ENCODE peak calls at places on chromosomes 16 and 17, in nine cellular contexts. T, F, Z, E, W, H, Y, O and M are unnamed samples.

GRCh38 chr17:3636908-3637373 is 381 bp downstream of the CTNS start:
- DNase-seq in T (no peak), F (no peak), Z (no peak), E (no peak), W (no peak), H (no peak), Y (no peak), O (no peak), M (no peak)

GRCh38 chr17:57860414-57860999 is 10.7 kb upstream of the MRPS23 start:
- DNase-seq in T (no peak), F (no peak), Z (no peak), E (no peak), W (no peak), H (no peak), Y (no peak), O (no peak), M (no peak)

GRCh38 chr16:87057291-87057881 is 259.8 kb downstream of the C16orf95 start:
- DNase-seq in T (peak; percentile 35), F (no peak), Z (no peak), E (no peak), W (no peak), H (no peak), Y (no peak), O (no peak), M (no peak)

GRCh38 chr16:75244225-75244792 is 7.1 kb downstream of the BCAR1 start:
- DNase-seq in T (no peak), F (no peak), Z (no peak), E (no peak), W (peak; percentile 67), H (peak; percentile 75), Y (peak; percentile 79), O (no peak), M (no peak)

GRCh38 chr16:74186589-74186988 is 110.0 kb upstream of the PSMD7 start:
- DNase-seq in T (no peak), F (no peak), Z (no peak), E (no peak), W (no peak), H (no peak), Y (no peak), O (no peak), M (no peak)

GRCh38 chr16:88566158-88566557 is 4.0 kb upstream of the ZC3H18 start:
- DNase-seq in T (peak; percentile 34), F (no peak), Z (no peak), E (no peak), W (no peak), H (peak; percentile 3), Y (no peak), O (no peak), M (no peak)

GRCh38 chr17:50087912-50088405 is 7.2 kb upstream of the PDK2 start:
- DNase-seq in T (no peak), F (no peak), Z (no peak), E (peak; percentile 62), W (no peak), H (peak; percentile 54), Y (no peak), O (no peak), M (no peak)

GRCh38 chr17:72977768-72978417 is 114.6 kb downstream of the SLC39A11 start:
- DNase-seq in T (peak; percentile 83), F (peak; percentile 65), Z (no peak), E (peak; percentile 27), W (peak; percentile 60), H (no peak), Y (no peak), O (no peak), M (no peak)

GRCh38 chr16:4501071-4501478 is 24.9 kb downstream of the HMOX2 start:
- DNase-seq in T (no peak), F (no peak), Z (no peak), E (no peak), W (peak; percentile 68), H (no peak), Y (peak; percentile 88), O (no peak), M (no peak)

GRCh38 chr17:58960068-58960467 is 146.6 kb downstream of the TRIM37 start:
- DNase-seq in T (peak; percentile 63), F (peak; percentile 38), Z (no peak), E (no peak), W (peak; percentile 28), H (no peak), Y (no peak), O (no peak), M (no peak)

GRCh38 chr17:8755590-8756255 is 2.6 kb downstream of the SPDYE4 start:
- DNase-seq in T (no peak), F (no peak), Z (no peak), E (no peak), W (no peak), H (no peak), Y (no peak), O (no peak), M (no peak)

GRCh38 chr16:27437946-27438345 is 36.0 kb downstream of the IL21R start:
- DNase-seq in T (no peak), F (no peak), Z (no peak), E (no peak), W (no peak), H (no peak), Y (no peak), O (no peak), M (no peak)

GRCh38 chr17:72240333-72240732 is 119.5 kb downstream of the SOX9 start:
- DNase-seq in T (no peak), F (no peak), Z (no peak), E (no peak), W (no peak), H (no peak), Y (no peak), O (no peak), M (no peak)

GRCh38 chr17:43950554-43950953 is 3.2 kb downstream of the PYY start:
- DNase-seq in T (no peak), F (no peak), Z (no peak), E (no peak), W (no peak), H (no peak), Y (no peak), O (no peak), M (no peak)

GRCh38 chr17:76643553-76644148 is at the start of gene ST6GALNAC1:
- DNase-seq in T (no peak), F (no peak), Z (no peak), E (no peak), W (no peak), H (no peak), Y (peak; percentile 85), O (no peak), M (no peak)

GRCh38 chr16:85286970-85287814 is 174.9 kb upstream of the CIBAR2 start:
- DNase-seq in T (no peak), F (no peak), Z (no peak), E (peak; percentile 88), W (no peak), H (peak; percentile 78), Y (no peak), O (no peak), M (no peak)

GRCh38 chr17:35119370-35120185 is at the start of gene RAD51D:
- DNase-seq in T (peak; percentile 48), F (peak; percentile 87), Z (peak; percentile 73), E (peak; percentile 96), W (peak; percentile 79), H (peak; percentile 88), Y (peak; percentile 81), O (peak; percentile 33), M (no peak)
- TF ChIP-seq POLR2A in T (no peak), F (peak; percentile 31), Z (peak; percentile 38), E (no peak), W (peak; percentile 61), H (no peak), Y (no peak), O (peak; percentile 84), M (no peak)

GRCh38 chr16:22195695-22196558 is 10.2 kb upstream of the EEF2K start:
- DNase-seq in T (peak; percentile 72), F (no peak), Z (peak; percentile 86), E (peak; percentile 86), W (peak; percentile 92), H (peak; percentile 94), Y (peak; percentile 94), O (peak; percentile 95), M (no peak)
- TF ChIP-seq POLR2A in T (no peak), F (no peak), Z (peak; percentile 43), E (no peak), W (peak; percentile 60), H (no peak), Y (no peak), O (peak; percentile 70), M (no peak)

GRCh38 chr16:2035431-2036199 is 8.9 kb downstream of the NHERF2 start:
- DNase-seq in T (no peak), F (peak; percentile 86), Z (peak; percentile 80), E (peak; percentile 89), W (peak; percentile 65), H (peak; percentile 79), Y (peak; percentile 85), O (no peak), M (no peak)
- TF ChIP-seq POLR2A in T (no peak), F (no peak), Z (no peak), E (no peak), W (peak; percentile 25), H (no peak), Y (no peak), O (no peak), M (no peak)

GRCh38 chr17:45227631-45228120 is 6.0 kb downstream of the FMNL1 start:
- DNase-seq in T (no peak), F (no peak), Z (no peak), E (no peak), W (no peak), H (no peak), Y (no peak), O (no peak), M (no peak)

GRCh38 chr17:45228985-45229517 is 7.4 kb downstream of the FMNL1 start:
- DNase-seq in T (no peak), F (peak; percentile 97), Z (peak; percentile 74), E (peak; percentile 94), W (peak; percentile 58), H (peak; percentile 94), Y (peak; percentile 70), O (peak; percentile 68), M (no peak)

GRCh38 chr17:45227101-45227591 is 5.5 kb downstream of the FMNL1 start:
- DNase-seq in T (no peak), F (no peak), Z (no peak), E (no peak), W (no peak), H (no peak), Y (no peak), O (peak; percentile 54), M (no peak)

GRCh38 chr17:45229681-45230409 is 8.2 kb downstream of the FMNL1 start:
- DNase-seq in T (no peak), F (no peak), Z (no peak), E (no peak), W (no peak), H (peak; percentile 71), Y (no peak), O (no peak), M (no peak)

DNA sequence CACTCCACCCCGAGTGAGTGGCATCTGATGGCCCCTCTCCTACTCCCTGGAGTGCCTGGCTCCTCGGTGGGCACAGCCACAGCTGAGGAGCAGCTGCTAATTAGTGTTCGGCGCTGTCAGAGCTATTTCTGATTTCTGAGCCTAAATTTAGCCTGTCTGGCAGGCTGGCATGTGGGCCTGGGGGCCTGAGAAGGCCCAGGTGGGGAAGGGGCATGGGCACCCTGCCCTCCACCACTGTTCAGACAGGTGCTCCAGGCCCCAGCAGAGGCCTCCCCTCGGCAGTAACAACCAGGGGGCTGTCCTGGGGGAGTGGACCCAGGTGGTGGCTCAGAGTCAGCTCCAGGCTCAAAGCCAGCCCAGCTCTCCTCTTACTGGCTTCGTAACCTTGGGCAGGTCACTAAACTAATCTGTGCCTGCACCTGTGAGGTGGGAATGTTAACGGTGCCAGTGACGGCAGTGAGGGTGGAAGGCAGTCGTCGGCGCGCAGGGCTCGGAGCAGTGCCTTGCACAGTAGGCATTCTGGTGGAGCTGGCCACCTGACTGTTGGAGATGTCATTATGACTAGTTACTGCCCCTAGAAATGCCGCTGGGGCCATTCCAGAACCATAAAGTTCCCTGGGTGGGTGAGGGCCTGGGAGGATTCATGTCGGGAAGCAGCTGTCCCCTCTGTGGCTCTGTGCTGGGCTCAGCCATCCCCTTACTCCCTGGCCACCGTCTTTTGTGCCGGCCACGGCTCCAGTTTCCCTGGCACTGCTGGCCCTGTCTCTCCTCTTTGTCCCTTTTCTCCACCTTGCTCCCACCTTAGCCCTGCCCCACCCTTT is 6.6 kb downstream of the FMNL1 start:
- DNase-seq in T (no peak), F (no peak), Z (no peak), E (peak; percentile 72), W (peak; percentile 57), H (no peak), Y (no peak), O (no peak), M (no peak)
- TF ChIP-seq POLR2A in T (no peak), F (no peak), Z (no peak), E (no peak), W (no peak), H (no peak), Y (no peak), O (peak; percentile 26), M (no peak)